ENCODE peak calls at places on chromosomes 13 and 19, in four cellular contexts. One of them, this sample, is unnamed.

GRCh38 chr19:30130356-30131122 is 188.5 kb downstream of the URI1 start:
- DNase-seq in psoas muscle: no peak
- DNase-seq in GM23248: no peak
- DNase-seq in uterus: no peak
- DNase-seq in this sample: no peak

GRCh38 chr19:12365094-12365371 is 450 bp downstream of the ZNF442 start:
- DNase-seq in psoas muscle: no peak
- DNase-seq in GM23248: peak; percentile 72
- DNase-seq in uterus: no peak
- DNase-seq in this sample: no peak

GRCh38 chr19:48854103-48854502 is 14.3 kb downstream of the PLEKHA4 start:
- DNase-seq in psoas muscle: no peak
- DNase-seq in GM23248: no peak
- DNase-seq in uterus: no peak
- DNase-seq in this sample: no peak

GRCh38 chr13:59745395-59745788 is 418.3 kb downstream of the DIAPH3 start:
- DNase-seq in psoas muscle: no peak
- DNase-seq in GM23248: peak; percentile 55
- DNase-seq in uterus: no peak
- DNase-seq in this sample: no peak

GRCh38 chr13:107216046-107216715 is 648.2 kb upstream of the ARGLU1 start:
- DNase-seq in psoas muscle: no peak
- DNase-seq in GM23248: no peak
- DNase-seq in uterus: no peak
- DNase-seq in this sample: no peak

GRCh38 chr19:57992841-57993240 is 9.8 kb downstream of the ZNF606 start:
- DNase-seq in psoas muscle: no peak
- DNase-seq in GM23248: no peak
- DNase-seq in uterus: no peak
- DNase-seq in this sample: no peak

GRCh38 chr13:91722267-91722884 is 324.0 kb downstream of the GPC5 start:
- DNase-seq in psoas muscle: no peak
- DNase-seq in GM23248: peak; percentile 55
- DNase-seq in uterus: no peak
- DNase-seq in this sample: no peak

GRCh38 chr19:49214701-49215100 is 57.1 kb downstream of the TRPM4 start:
- DNase-seq in psoas muscle: no peak
- DNase-seq in GM23248: no peak
- DNase-seq in uterus: no peak
- DNase-seq in this sample: no peak

GRCh38 chr13:45879666-45880065 is 28.1 kb upstream of the SIAH3 start:
- DNase-seq in psoas muscle: peak; percentile 70
- DNase-seq in GM23248: no peak
- DNase-seq in uterus: peak; percentile 43
- DNase-seq in this sample: peak; percentile 34

GRCh38 chr19:49677232-49677881 is at the start of gene PRMT1:
- DNase-seq in psoas muscle: peak; percentile 59
- DNase-seq in GM23248: peak; percentile 58
- DNase-seq in uterus: no peak
- DNase-seq in this sample: peak; percentile 53

GRCh38 chr13:74710006-74710405 is 575.8 kb upstream of the KLF12 start:
- DNase-seq in psoas muscle: no peak
- DNase-seq in GM23248: peak; percentile 70
- DNase-seq in uterus: no peak
- DNase-seq in this sample: no peak

GRCh38 chr13:85798999-85799646 is at the start of gene SLITRK6:
- DNase-seq in psoas muscle: no peak
- DNase-seq in GM23248: peak; percentile 5
- DNase-seq in uterus: no peak
- DNase-seq in this sample: no peak

GRCh38 chr13:95915102-95915501 is 138.1 kb downstream of the UGGT2 start:
- DNase-seq in psoas muscle: no peak
- DNase-seq in GM23248: no peak
- DNase-seq in uterus: no peak
- DNase-seq in this sample: no peak

GRCh38 chr19:47035127-47035494 is 13.3 kb downstream of the TMEM160 start:
- DNase-seq in psoas muscle: no peak
- DNase-seq in GM23248: peak; percentile 43
- DNase-seq in uterus: no peak
- DNase-seq in this sample: peak; percentile 42

GRCh38 chr19:7665076-7665475 is 3.8 kb upstream of the RETN start:
- DNase-seq in psoas muscle: no peak
- DNase-seq in GM23248: peak; percentile 26
- DNase-seq in uterus: no peak
- DNase-seq in this sample: no peak

GRCh38 chr19:48975947-48976847 is 11.1 kb downstream of the FTL start:
- DNase-seq in psoas muscle: no peak
- DNase-seq in GM23248: peak; percentile 29
- DNase-seq in uterus: no peak
- DNase-seq in this sample: no peak

GRCh38 chr19:53086949-53087348 is 16.3 kb downstream of the ZNF160 start:
- DNase-seq in psoas muscle: peak; percentile 49
- DNase-seq in GM23248: no peak
- DNase-seq in uterus: peak; percentile 17
- DNase-seq in this sample: no peak

GRCh38 chr13:20721454-20722357 is 18.2 kb downstream of the IL17D start:
- DNase-seq in psoas muscle: peak; percentile 60
- DNase-seq in GM23248: peak; percentile 68
- DNase-seq in uterus: peak; percentile 39
- DNase-seq in this sample: peak; percentile 57

GRCh38 chr13:75365724-75366173 is 116.2 kb downstream of the TBC1D4 start:
- DNase-seq in psoas muscle: no peak
- DNase-seq in GM23248: peak; percentile 94
- DNase-seq in uterus: no peak
- DNase-seq in this sample: no peak

GRCh38 chr19:10335149-10336053 is 2.1 kb upstream of the RAVER1 start:
- DNase-seq in psoas muscle: no peak
- DNase-seq in GM23248: no peak
- DNase-seq in uterus: no peak
- DNase-seq in this sample: no peak

GRCh38 chr13:48507024-48507423 is 25.9 kb downstream of the RCBTB2 start:
- DNase-seq in psoas muscle: no peak
- DNase-seq in GM23248: no peak
- DNase-seq in uterus: no peak
- DNase-seq in this sample: no peak

GRCh38 chr13:91142572-91142971 is 204.9 kb upstream of the MIR17HG start:
- DNase-seq in psoas muscle: no peak
- DNase-seq in GM23248: peak; percentile 26
- DNase-seq in uterus: no peak
- DNase-seq in this sample: no peak

GRCh38 chr13:52399708-52400107 is 6.3 kb downstream of the THSD1 start:
- DNase-seq in psoas muscle: no peak
- DNase-seq in GM23248: peak; percentile 19
- DNase-seq in uterus: no peak
- DNase-seq in this sample: no peak

GRCh38 chr13:94470126-94470525 is 9.4 kb downstream of the DCT start:
- DNase-seq in psoas muscle: no peak
- DNase-seq in GM23248: no peak
- DNase-seq in uterus: no peak
- DNase-seq in this sample: no peak

DNA sequence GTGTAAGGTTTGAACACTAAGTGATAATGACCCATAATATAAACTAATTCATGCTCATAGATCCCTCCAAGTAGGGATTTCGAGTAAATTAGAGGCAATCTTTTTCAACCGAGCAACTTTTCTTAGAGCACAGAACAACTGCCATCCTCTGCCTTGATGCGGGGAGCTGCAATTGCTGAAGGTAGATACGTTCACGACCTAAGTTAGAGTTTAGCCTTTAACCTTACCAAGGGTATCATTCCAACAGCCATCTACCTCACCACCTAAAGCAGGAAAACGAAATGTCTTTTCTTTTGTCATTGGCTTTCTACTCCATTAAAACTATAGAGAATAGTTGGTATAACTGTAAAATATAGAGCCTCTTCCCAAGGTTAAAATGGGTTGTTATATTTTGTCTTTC is 42.2 kb upstream of the NBEA start:
- DNase-seq in psoas muscle: no peak
- DNase-seq in GM23248: no peak
- DNase-seq in uterus: no peak
- DNase-seq in this sample: no peak
- H3K4me3 ChIP-seq in psoas muscle: no peak overlapping the region
- H3K4me3 ChIP-seq in GM23248: no peak overlapping the region
- H3K4me3 ChIP-seq in uterus: no peak overlapping the region
- H3K4me3 ChIP-seq in this sample: no peak overlapping the region

GRCh38 chr19:23415561-23416191 is 20.4 kb upstream of the ZNF91 start:
- DNase-seq in psoas muscle: no peak
- DNase-seq in GM23248: peak; percentile 25
- DNase-seq in uterus: no peak
- DNase-seq in this sample: peak; percentile 83

GRCh38 chr19:23409392-23410048 is 14.2 kb upstream of the ZNF91 start:
- DNase-seq in psoas muscle: no peak
- DNase-seq in GM23248: no peak
- DNase-seq in uterus: no peak
- DNase-seq in this sample: peak; percentile 57

GRCh38 chr19:23410155-23410554 is 14.9 kb upstream of the ZNF91 start:
- DNase-seq in psoas muscle: no peak
- DNase-seq in GM23248: no peak
- DNase-seq in uterus: no peak
- DNase-seq in this sample: no peak

GRCh38 chr19:23420824-23421223 is 25.6 kb upstream of the ZNF91 start:
- DNase-seq in psoas muscle: no peak
- DNase-seq in GM23248: no peak
- DNase-seq in uterus: no peak
- DNase-seq in this sample: no peak

DNA sequence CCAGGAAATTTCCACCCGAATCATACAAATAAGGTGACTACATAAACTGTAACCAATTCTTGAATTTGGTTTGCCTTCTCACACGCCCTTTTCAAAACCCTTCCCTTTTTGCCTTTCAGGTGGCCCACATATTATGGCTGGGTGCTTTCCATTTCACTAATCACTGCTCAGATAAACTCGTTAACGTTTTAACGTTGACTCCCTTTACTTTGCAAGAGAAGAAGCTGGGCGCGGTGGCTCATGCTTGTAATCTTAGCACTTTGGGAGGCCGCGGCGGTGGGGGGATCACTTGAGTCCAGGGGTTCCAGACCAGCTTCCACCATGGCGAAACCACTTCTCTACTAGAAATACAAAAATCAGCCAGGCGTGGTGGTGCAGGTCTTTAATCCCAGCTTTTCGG is 19.8 kb upstream of the ZNF91 start:
- DNase-seq in psoas muscle: no peak
- DNase-seq in GM23248: no peak
- DNase-seq in uterus: no peak
- DNase-seq in this sample: peak; percentile 61
- H3K4me3 ChIP-seq in psoas muscle: peak overlapping the region; percentile 52
- H3K4me3 ChIP-seq in GM23248: peak overlapping the region; percentile 33
- H3K4me3 ChIP-seq in uterus: peak overlapping the region; percentile 8
- H3K4me3 ChIP-seq in this sample: peak overlapping the region; percentile 22

GRCh38 chr19:35005256-35005977 is 5.3 kb downstream of the GRAMD1A start:
- DNase-seq in psoas muscle: no peak
- DNase-seq in GM23248: no peak
- DNase-seq in uterus: no peak
- DNase-seq in this sample: no peak

GRCh38 chr19:35004517-35005255 is 4.6 kb downstream of the GRAMD1A start:
- DNase-seq in psoas muscle: no peak
- DNase-seq in GM23248: no peak
- DNase-seq in uterus: no peak
- DNase-seq in this sample: no peak

GRCh38 chr19:35008891-35009341 is 8.8 kb downstream of the GRAMD1A start:
- DNase-seq in psoas muscle: no peak
- DNase-seq in GM23248: no peak
- DNase-seq in uterus: no peak
- DNase-seq in this sample: no peak

GRCh38 chr19:35006999-35007365 is 6.9 kb downstream of the GRAMD1A start:
- DNase-seq in psoas muscle: no peak
- DNase-seq in GM23248: no peak
- DNase-seq in uterus: no peak
- DNase-seq in this sample: no peak

DNA sequence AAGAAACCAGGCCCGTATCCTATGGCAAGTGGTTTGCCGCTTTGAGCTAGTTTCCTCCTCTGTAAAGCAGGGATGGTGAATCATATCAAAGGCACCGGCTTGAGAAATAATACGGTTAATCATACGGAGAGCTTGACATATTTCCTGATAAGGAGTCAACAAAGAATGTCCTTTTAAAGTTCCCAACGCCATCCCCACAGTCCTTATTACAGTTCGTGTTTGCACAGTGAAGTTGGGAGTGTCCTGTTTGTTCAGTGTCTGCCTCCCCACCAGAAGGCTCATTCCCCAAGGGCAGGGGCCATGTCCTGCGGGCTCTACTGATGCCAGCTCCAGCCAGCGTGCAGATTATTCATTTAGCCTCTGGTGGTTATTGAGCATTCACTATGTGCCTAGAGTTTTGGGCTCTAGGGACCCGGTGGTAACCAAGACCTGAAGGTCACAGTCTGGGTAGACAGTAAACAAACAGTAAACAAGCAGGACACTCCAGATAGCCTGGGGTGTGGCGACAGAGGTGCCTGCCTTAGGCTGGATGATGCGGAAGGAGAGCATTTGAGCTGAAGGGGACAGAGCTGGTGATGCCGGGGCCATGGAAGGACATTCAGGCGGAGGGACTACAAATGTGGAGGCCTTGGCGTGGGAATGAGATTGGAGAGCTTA is 6.3 kb downstream of the GRAMD1A start:
- DNase-seq in psoas muscle: no peak
- DNase-seq in GM23248: peak; percentile 23
- DNase-seq in uterus: no peak
- DNase-seq in this sample: peak; percentile 71
- H3K4me3 ChIP-seq in psoas muscle: no peak overlapping the region
- H3K4me3 ChIP-seq in GM23248: no peak overlapping the region
- H3K4me3 ChIP-seq in uterus: no peak overlapping the region
- H3K4me3 ChIP-seq in this sample: no peak overlapping the region

DNA sequence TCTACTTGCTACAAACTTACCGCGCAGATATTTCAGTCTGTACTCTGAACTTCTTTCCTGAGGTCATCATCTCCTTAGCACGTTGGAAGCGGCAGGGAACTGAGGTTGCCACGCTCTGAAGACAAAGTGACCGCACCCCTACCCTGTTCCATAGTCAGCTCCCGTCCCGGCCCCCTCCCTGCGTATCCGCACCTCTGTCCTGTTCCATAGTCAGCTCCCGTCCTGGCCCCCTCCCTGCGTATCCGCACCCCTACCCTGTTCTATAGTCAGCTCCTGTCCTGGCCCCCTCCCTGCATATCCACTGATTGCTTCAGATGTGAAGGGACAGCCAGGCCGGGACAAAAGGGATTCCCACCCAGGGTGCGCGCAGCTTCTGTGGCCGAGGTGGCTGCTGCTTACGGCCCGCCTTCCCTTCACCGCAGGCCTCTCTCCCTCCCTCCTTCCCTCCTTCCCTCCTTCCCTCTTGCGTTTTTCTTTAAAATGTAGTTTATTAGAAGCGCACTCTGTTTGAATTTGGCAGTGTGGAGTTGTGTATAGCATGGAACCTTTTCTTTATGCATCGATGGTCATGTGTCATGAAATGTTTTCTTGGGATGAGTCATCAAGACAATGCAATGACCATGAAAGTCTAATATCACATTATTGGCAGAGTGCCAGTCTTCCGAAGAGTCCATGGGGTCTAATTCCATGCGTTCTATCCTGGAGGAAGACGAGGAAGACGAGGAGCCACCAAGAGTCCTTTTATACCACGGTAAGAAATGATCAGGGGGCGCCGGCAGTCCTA is 21.9 kb upstream of the NDUFS7 start:
- DNase-seq in psoas muscle: no peak
- DNase-seq in GM23248: peak; percentile 77
- DNase-seq in uterus: no peak
- DNase-seq in this sample: no peak
- H3K4me3 ChIP-seq in psoas muscle: peak overlapping the region; percentile 44
- H3K4me3 ChIP-seq in GM23248: peak overlapping the region; percentile 71
- H3K4me3 ChIP-seq in uterus: peak overlapping the region; percentile 14
- H3K4me3 ChIP-seq in this sample: no peak overlapping the region